ENCODE peak calls at places on chromosomes 4 and X, in ten cellular contexts. F, Y, P, I, R, D, H, K, U and O are unnamed samples.
A peak's percentile ranks its signal among the peaks of the same experiment; 100 is the strongest.

GRCh38 chr4:48639816-48640215 is 140.3 kb downstream of the FRYL start:
- DNase-seq in D (no peak), I (no peak), Y (no peak), F (no peak), U (no peak), K (no peak), R (no peak), H (no peak), P (no peak), O (no peak)

GRCh38 chr4:55545681-55546632 is 752 bp downstream of the CLOCK start:
- DNase-seq in P (peak; percentile 34), I (peak; percentile 94), K (peak; percentile 81), R (peak; percentile 19), D (peak; percentile 80), U (peak; percentile 62), F (peak; percentile 86), H (peak; percentile 56), Y (peak; percentile 83), O (peak; percentile 66)

GRCh38 chrX:122055979-122056715 is 1008.7 kb downstream of the GLUD2 start:
- DNase-seq in F (no peak), K (no peak), R (no peak), U (no peak), P (no peak), D (no peak), I (no peak), H (no peak), Y (no peak), O (no peak)

GRCh38 chr4:7389719-7390118 is 45.0 kb downstream of the PSAPL1 start:
- DNase-seq in U (no peak), F (peak; percentile 66), P (no peak), H (no peak), R (no peak), Y (no peak), K (no peak), D (peak; percentile 2), I (peak; percentile 40), O (peak; percentile 19)

GRCh38 chrX:15441464-15441863 is 51.7 kb downstream of the PIR start:
- DNase-seq in I (no peak), D (no peak), R (no peak), Y (no peak), U (no peak), H (no peak), F (no peak), K (no peak), P (no peak), O (no peak)

GRCh38 chrX:136168929-136169735 is 21.8 kb downstream of the FHL1 start:
- DNase-seq in K (peak; percentile 47), Y (peak; percentile 61), D (peak; percentile 47), I (no peak), H (no peak), F (peak; percentile 29), U (peak; percentile 97), R (no peak), P (no peak), O (no peak)

GRCh38 chr4:185987976-185988627 is 80.9 kb upstream of the TLR3 start:
- DNase-seq in I (no peak), R (no peak), D (no peak), U (no peak), K (no peak), P (no peak), F (no peak), Y (no peak), H (no peak), O (no peak)

GRCh38 chrX:1521459-1521956 is 15.5 kb downstream of the P2RY8 start:
- DNase-seq in F (no peak), K (no peak), D (peak; percentile 71), R (peak; percentile 44), I (peak; percentile 89), H (no peak), Y (no peak), U (no peak), P (no peak), O (no peak)

GRCh38 chr4:3368334-3368733 is 73.4 kb upstream of the HGFAC start:
- DNase-seq in D (no peak), U (no peak), P (no peak), F (no peak), H (no peak), Y (no peak), K (no peak), I (no peak), R (no peak), O (no peak)

GRCh38 chr4:3369781-3370660 is 71.7 kb upstream of the HGFAC start:
- DNase-seq in Y (no peak), U (peak; percentile 94), F (no peak), D (no peak), R (no peak), K (no peak), H (no peak), P (no peak), I (no peak), O (no peak)

GRCh38 chr4:3367866-3368265 is 73.9 kb upstream of the HGFAC start:
- DNase-seq in D (no peak), F (no peak), Y (no peak), K (no peak), H (no peak), R (no peak), I (no peak), P (no peak), U (no peak), O (no peak)

GRCh38 chr4:3371038-3371437 is 70.7 kb upstream of the HGFAC start:
- DNase-seq in D (no peak), F (no peak), P (no peak), H (no peak), I (peak; percentile 47), U (no peak), Y (no peak), K (no peak), R (no peak), O (no peak)

DNA sequence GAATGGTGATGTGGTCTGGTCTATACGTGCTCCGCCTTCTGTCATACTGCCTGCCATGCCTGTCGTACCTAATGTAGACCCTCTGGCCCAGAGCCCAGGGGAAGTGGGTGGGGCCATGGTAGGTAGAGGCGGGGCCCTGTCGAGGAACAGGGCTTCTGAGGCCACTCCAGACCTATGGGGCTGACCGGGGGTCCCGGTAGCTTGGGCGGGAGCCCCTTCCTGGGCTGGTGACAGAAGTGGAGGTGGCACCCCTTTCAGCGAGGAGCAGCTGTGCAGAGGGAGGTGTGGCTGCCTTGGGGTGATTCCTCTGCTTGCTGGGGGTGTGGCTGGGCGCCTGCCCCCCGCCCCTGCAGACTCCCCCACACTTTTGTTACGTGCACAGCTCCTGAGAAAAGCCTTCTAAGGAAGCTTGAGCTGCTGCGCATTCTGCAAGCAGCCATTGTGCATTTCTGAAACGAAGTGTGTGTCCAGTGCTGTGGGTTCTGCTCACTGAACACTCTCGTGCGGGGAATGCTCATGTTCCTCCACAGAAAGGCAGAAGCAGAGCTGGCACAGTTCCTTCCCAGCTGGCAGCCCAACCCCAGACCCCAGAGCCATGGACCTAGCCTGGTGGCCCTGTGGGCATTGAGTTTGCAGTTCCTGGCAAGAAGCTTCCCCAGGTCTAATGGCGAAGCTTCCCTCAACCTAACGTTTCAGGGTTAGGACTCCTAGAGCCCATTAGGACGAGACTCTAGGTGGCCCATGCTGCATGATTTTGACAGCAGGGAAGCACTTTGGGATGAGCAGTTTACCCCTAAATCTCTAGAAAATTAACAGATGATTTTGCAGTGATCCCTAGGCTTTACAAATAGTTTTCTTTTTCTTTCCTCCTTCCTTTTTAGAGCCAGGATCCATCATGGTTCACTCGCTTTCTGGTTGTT is 72.7 kb upstream of the HGFAC start:
- DNase-seq in D (no peak), I (no peak), H (no peak), Y (no peak), P (no peak), U (no peak), K (no peak), F (no peak), R (no peak), O (no peak)
- H3K27ac ChIP-seq in D (no peak overlapping the region), I (peak overlapping the region; percentile 44), H (peak overlapping the region; percentile 69), Y (no peak overlapping the region), P (no peak overlapping the region), U (peak overlapping the region; percentile 20), K (no peak overlapping the region), F (no peak overlapping the region), R (peak overlapping the region; percentile 30), O (no peak overlapping the region)

GRCh38 chr4:52712991-52713275 is 38.3 kb downstream of the ERVMER34-1 start:
- DNase-seq in H (peak; percentile 24), Y (no peak), I (no peak), K (no peak), U (no peak), R (no peak), F (no peak), P (no peak), D (no peak), O (no peak)

GRCh38 chr4:52715914-52716313 is 35.3 kb downstream of the ERVMER34-1 start:
- DNase-seq in H (no peak), P (no peak), D (no peak), Y (no peak), K (no peak), U (no peak), I (no peak), R (no peak), F (no peak), O (no peak)

GRCh38 chr4:52713456-52713937 is 37.7 kb downstream of the ERVMER34-1 start:
- DNase-seq in Y (no peak), F (no peak), D (no peak), K (no peak), P (no peak), H (no peak), U (peak; percentile 5), I (no peak), R (no peak), O (no peak)

GRCh38 chr4:52715255-52715897 is 35.8 kb downstream of the ERVMER34-1 start:
- DNase-seq in K (no peak), R (no peak), U (no peak), F (no peak), H (no peak), D (no peak), Y (no peak), P (no peak), I (no peak), O (no peak)

GRCh38 chr4:52714597-52715254 is 36.5 kb downstream of the ERVMER34-1 start:
- DNase-seq in R (no peak), K (no peak), F (no peak), Y (no peak), P (no peak), H (no peak), I (no peak), D (no peak), U (no peak), O (no peak)
- TF ChIP-seq POLR2A in R (no peak), K (no peak), F (no peak), Y (no peak), P (no peak), H (no peak), I (no peak), D (no peak), U (no peak), O (no peak)

GRCh38 chr4:54418468-54418867 is 189.4 kb downstream of the PDGFRA start:
- DNase-seq in H (no peak), K (no peak), I (no peak), R (no peak), P (no peak), D (no peak), F (no peak), Y (no peak), U (no peak), O (no peak)
- H3K4me1 ChIP-seq in H (no peaks in the 10 kb centered on the region), K (no peaks in the 10 kb centered on the region), I (no peaks in the 10 kb centered on the region), R (no peaks in the 10 kb centered on the region), P (no peaks in the 10 kb centered on the region), D (no peaks in the 10 kb centered on the region), F (peaks cover 2% of the 10 kb centered on the region), Y (no peaks in the 10 kb centered on the region), U (no peaks in the 10 kb centered on the region), O (no peaks in the 10 kb centered on the region)

DNA sequence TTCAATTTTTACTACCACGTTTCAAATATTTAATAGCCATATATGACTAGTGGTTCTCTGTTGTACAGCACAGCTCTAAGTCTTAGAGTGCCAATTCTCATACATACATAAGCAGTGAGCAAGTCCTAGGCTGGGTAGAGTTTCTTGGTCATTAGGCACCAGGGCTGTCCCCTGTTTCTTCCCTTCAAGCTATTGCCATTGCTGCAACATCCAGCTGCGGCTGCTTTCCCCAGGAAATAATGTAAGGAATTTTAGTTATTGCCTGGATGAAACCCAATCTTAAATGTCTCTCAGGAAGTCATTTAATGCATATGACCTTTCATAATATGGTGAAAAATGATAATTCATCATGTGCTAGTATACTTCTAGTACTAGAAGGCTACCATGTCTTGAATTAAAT is 74.1 kb upstream of the PPP3CA start:
- DNase-seq in I (no peak), U (peak; percentile 1), F (no peak), P (no peak), K (no peak), D (no peak), H (no peak), R (no peak), Y (no peak), O (no peak)
- H3K27ac ChIP-seq in I (no peak overlapping the region), U (no peak overlapping the region), F (no peak overlapping the region), P (no peak overlapping the region), K (no peak overlapping the region), D (no peak overlapping the region), H (no peak overlapping the region), R (no peak overlapping the region), Y (no peak overlapping the region), O (no peak overlapping the region)